ENCODE peak calls at places on chromosomes 2 and 18, in eight cellular contexts. K, B, G, Y, X, U, V and D are unnamed samples.

GRCh38 chr2:28663359-28663758 is 88.3 kb upstream of the PPP1CB start:
- DNase-seq in U (peak; percentile 57), V (no peak), K (no peak), X (peak; percentile 81), B (no peak), G (peak; percentile 78), Y (peak; percentile 51), D (no peak)

GRCh38 chr2:20599001-20599600 is 51.8 kb downstream of the HS1BP3 start:
- DNase-seq in V (no peak), K (peak; percentile 74), X (no peak), U (peak; percentile 79), B (no peak), G (no peak), Y (no peak), D (peak; percentile 45)

GRCh38 chr2:156892449-156893335 is 364.8 kb upstream of the GALNT5 start:
- DNase-seq in Y (peak; percentile 24), X (peak; percentile 72), U (no peak), K (no peak), V (peak; percentile 40), G (peak; percentile 49), B (no peak), D (no peak)

GRCh38 chr2:229815858-229816257 is 101.5 kb upstream of the DNER start:
- DNase-seq in B (no peak), U (no peak), X (peak; percentile 75), G (peak; percentile 79), V (no peak), Y (peak; percentile 58), K (no peak), D (no peak)

GRCh38 chr18:21110667-21111350 is 804 bp downstream of the ROCK1 start:
- DNase-seq in B (peak; percentile 18), G (peak; percentile 55), K (peak; percentile 32), X (peak; percentile 53), U (peak; percentile 74), Y (peak; percentile 48), V (no peak), D (no peak)

GRCh38 chr2:1713156-1713838 is 31.0 kb downstream of the PXDN start:
- DNase-seq in U (peak; percentile 63), B (no peak), K (no peak), G (no peak), X (no peak), V (no peak), Y (no peak), D (no peak)

GRCh38 chr18:63994783-63995399 is 25.0 kb downstream of the SERPINB8 start:
- DNase-seq in B (peak; percentile 20), U (peak; percentile 69), Y (peak; percentile 56), X (peak; percentile 68), K (no peak), G (peak; percentile 78), V (peak; percentile 48), D (peak; percentile 55)

GRCh38 chr2:109130726-109130995 is 1.7 kb downstream of the SH3RF3 start:
- DNase-seq in K (no peak), Y (no peak), X (no peak), G (peak; percentile 17), B (no peak), V (no peak), U (no peak), D (no peak)

GRCh38 chr18:23281626-23282436 is 146.5 kb downstream of the CABLES1 start:
- DNase-seq in U (peak; percentile 17), V (peak; percentile 47), B (peak; percentile 55), Y (no peak), G (peak; percentile 89), X (no peak), K (no peak), D (no peak)

GRCh38 chr18:22106536-22107292 is 62.7 kb upstream of the GATA6 start:
- DNase-seq in X (no peak), Y (no peak), G (peak; percentile 37), B (peak; percentile 53), V (no peak), U (no peak), K (no peak), D (no peak)

GRCh38 chr2:18171191-18172139 is 293.0 kb downstream of the KCNS3 start:
- DNase-seq in K (no peak), X (peak; percentile 44), V (peak; percentile 17), Y (peak; percentile 35), U (peak; percentile 83), B (no peak), G (peak; percentile 83), D (no peak)

GRCh38 chr2:25483584-25484266 is 142.0 kb upstream of the DNMT3A start:
- DNase-seq in G (no peak), X (peak; percentile 22), V (no peak), B (no peak), K (no peak), Y (peak; percentile 14), U (no peak), D (no peak)

GRCh38 chr2:215136669-215137328 is 1.6 kb downstream of the ABCA12 start:
- DNase-seq in U (no peak), X (peak; percentile 24), Y (peak; percentile 9), K (no peak), B (no peak), G (peak; percentile 20), V (peak; percentile 10), D (no peak)

GRCh38 chr2:12715878-12716249 is 872 bp upstream of the TRIB2 start:
- DNase-seq in X (peak; percentile 89), V (no peak), Y (peak; percentile 81), U (peak; percentile 90), K (peak; percentile 88), G (peak; percentile 78), B (peak; percentile 79), D (peak; percentile 82)

GRCh38 chr18:80189197-80189865 is 58.0 kb downstream of the PARD6G start:
- DNase-seq in B (no peak), V (no peak), X (no peak), G (no peak), K (no peak), U (no peak), Y (no peak), D (no peak)

GRCh38 chr2:214796901-214797300 is 12.6 kb downstream of the BARD1 start:
- DNase-seq in G (no peak), K (no peak), B (no peak), Y (no peak), U (no peak), V (no peak), X (no peak), D (no peak)

GRCh38 chr2:7861910-7862702 is 819.8 kb upstream of the ID2 start:
- DNase-seq in B (no peak), K (no peak), U (no peak), X (no peak), G (no peak), Y (no peak), V (no peak), D (no peak)

GRCh38 chr2:109246176-109246575 is 117.2 kb downstream of the SH3RF3 start:
- DNase-seq in X (no peak), K (no peak), U (no peak), V (no peak), Y (no peak), B (no peak), G (no peak), D (no peak)

GRCh38 chr2:144111443-144111842 is 408.5 kb downstream of the ZEB2 start:
- DNase-seq in G (peak; percentile 85), K (no peak), B (peak; percentile 16), X (peak; percentile 69), Y (peak; percentile 71), V (peak; percentile 64), U (no peak), D (no peak)

GRCh38 chr2:216694201-216694825 is 1.0 kb downstream of the IGFBP5 start:
- DNase-seq in U (peak; percentile 89), G (peak; percentile 82), Y (peak; percentile 50), X (peak; percentile 20), K (peak; percentile 59), B (peak; percentile 31), V (no peak), D (peak; percentile 58)
- H3K4me3 ChIP-seq in U (peak overlapping the region; percentile 85), G (peak overlapping the region; percentile 81), Y (peak overlapping the region; percentile 62), X (peak overlapping the region; percentile 44), K (peak overlapping the region; percentile 65), B (peak overlapping the region; percentile 39), V (peak overlapping the region; percentile 44), D (peak overlapping the region; percentile 80)

GRCh38 chr2:75570948-75571729 is 10.4 kb upstream of the EVA1A start:
- DNase-seq in V (no peak), G (peak; percentile 54), X (no peak), U (no peak), Y (peak; percentile 67), B (no peak), K (peak; percentile 30), D (peak; percentile 18)
- H3K4me3 ChIP-seq in V (no peak overlapping the region), G (no peak overlapping the region), X (no peak overlapping the region), U (no peak overlapping the region), Y (no peak overlapping the region), B (no peak overlapping the region), K (no peak overlapping the region), D (no peak overlapping the region)

GRCh38 chr2:236264256-236264655 is at the start of gene ASB18:
- DNase-seq in V (no peak), U (no peak), Y (no peak), X (no peak), B (no peak), K (peak; percentile 59), G (no peak), D (no peak)
- H3K4me3 ChIP-seq in V (no peak within 1 kb of the TSS), U (no peak within 1 kb of the TSS), Y (no peak within 1 kb of the TSS), X (no peak within 1 kb of the TSS), B (no peak within 1 kb of the TSS), K (peak within 1 kb of the TSS; percentile 39), G (no peak within 1 kb of the TSS), D (no peak within 1 kb of the TSS)

GRCh38 chr2:195364015-195364965 is 292.7 kb upstream of the SLC39A10 start:
- DNase-seq in K (no peak), V (no peak), U (no peak), X (peak; percentile 85), Y (peak; percentile 61), B (no peak), G (peak; percentile 62), D (no peak)
- H3K4me3 ChIP-seq in K (no peak overlapping the region), V (no peak overlapping the region), U (no peak overlapping the region), X (no peak overlapping the region), Y (no peak overlapping the region), B (no peak overlapping the region), G (peak overlapping the region; percentile 3), D (no peak overlapping the region)

DNA sequence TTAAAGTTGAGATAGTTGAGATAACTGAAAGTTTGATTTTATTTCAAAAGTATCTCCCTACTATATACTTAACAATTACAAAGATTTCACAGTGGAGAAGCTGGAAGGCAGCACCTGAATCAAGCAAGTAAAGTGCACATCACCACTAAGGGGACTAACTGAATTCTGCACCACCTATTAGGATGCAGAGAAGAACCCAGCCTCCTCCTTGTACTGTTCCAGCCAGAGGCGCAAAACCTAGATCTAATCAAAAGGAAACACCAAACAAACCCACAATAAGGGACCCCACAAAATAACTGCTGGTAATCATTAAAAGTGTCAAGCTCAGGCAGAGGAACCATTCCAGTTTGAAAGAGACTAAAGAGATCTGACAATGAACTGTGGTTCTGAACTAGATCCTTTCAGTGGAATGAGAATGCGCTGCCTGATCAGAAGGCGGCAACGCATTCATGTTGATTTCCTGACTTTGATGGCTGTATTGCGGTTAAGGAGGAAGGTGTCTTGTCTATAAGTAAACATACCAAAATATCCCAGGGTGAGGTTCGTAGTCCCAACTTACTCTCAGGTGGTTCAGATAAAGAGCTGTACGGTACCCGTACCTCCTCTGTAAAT is 16.8 kb downstream of the HDLBP start:
- DNase-seq in V (no peak), B (no peak), Y (no peak), K (no peak), X (no peak), G (no peak), U (no peak), D (no peak)
- H3K4me3 ChIP-seq in V (no peak overlapping the region), B (no peak overlapping the region), Y (no peak overlapping the region), K (no peak overlapping the region), X (no peak overlapping the region), G (no peak overlapping the region), U (no peak overlapping the region), D (no peak overlapping the region)